ENCODE peak calls at places on chromosome 4, in eight cellular contexts. B is lower leg skin, R is WTC11, Z is lower lobe of right lung, D is left ventricle myocardium inferior, F is GM12878, X is Caco-2, M is pancreas. A is an unnamed sample.

GRCh38 chr4:113020966-113021365 is 28.5 kb upstream of the ANK2 start:
- DNase-seq in B (no peak), R (no peak), Z (no peak), D (no peak), F (no peak), X (no peak), M (no peak), A (no peak)

GRCh38 chr4:7717161-7717560 is 222.5 kb downstream of the AFAP1 start:
- DNase-seq in B (no peak), R (no peak), Z (no peak), D (no peak), F (no peak), X (no peak), M (no peak), A (no peak)

GRCh38 chr4:1056671-1057402 is 45.4 kb downstream of the FGFRL1 start:
- DNase-seq in B (peak), R (no peak), Z (no peak), D (no peak), F (no peak), X (no peak), M (no peak), A (no peak)

GRCh38 chr4:141711211-141711610 is 74.8 kb downstream of the IL15 start:
- DNase-seq in B (no peak), R (no peak), Z (no peak), D (no peak), F (no peak), X (no peak), M (no peak), A (peak)

GRCh38 chr4:112109455-112110425 is 35.5 kb upstream of the FAM241A start:
- DNase-seq in B (no peak), R (no peak), Z (no peak), D (no peak), F (peak), X (no peak), M (no peak), A (no peak)

GRCh38 chr4:52588771-52589591 is 70.1 kb downstream of the USP46 start:
- DNase-seq in B (no peak), R (no peak), Z (no peak), D (no peak), F (no peak), X (no peak), M (no peak), A (no peak)

GRCh38 chr4:145176641-145177432 is 3.6 kb downstream of the OTUD4 start:
- DNase-seq in B (no peak), R (no peak), Z (no peak), D (no peak), F (no peak), X (no peak), M (no peak), A (no peak)

GRCh38 chr4:110900206-110900769 is 277.4 kb upstream of the PITX2 start:
- DNase-seq in B (no peak), R (no peak), Z (no peak), D (no peak), F (no peak), X (no peak), M (no peak), A (no peak)

GRCh38 chr4:10605746-10606482 is 78.7 kb downstream of the CLNK start:
- DNase-seq in B (no peak), R (no peak), Z (no peak), D (no peak), F (no peak), X (no peak), M (no peak), A (peak)

GRCh38 chr4:51932684-51933083 is 87.5 kb downstream of the LRRC66 start:
- DNase-seq in B (no peak), R (no peak), Z (no peak), D (no peak), F (no peak), X (no peak), M (no peak), A (no peak)

GRCh38 chr4:87219648-87220093 is 747 bp downstream of the KLHL8 start:
- DNase-seq in B (no peak), R (peak), Z (peak), D (peak), F (no peak), X (no peak), M (peak), A (no peak)

GRCh38 chr4:26682436-26682835 is 98.6 kb downstream of the TBC1D19 start:
- DNase-seq in B (no peak), R (no peak), Z (no peak), D (no peak), F (no peak), X (no peak), M (no peak), A (no peak)

GRCh38 chr4:58732973-58733372 is 1622.8 kb upstream of the IGFBP7 start:
- DNase-seq in B (no peak), R (no peak), Z (no peak), D (no peak), F (no peak), X (no peak), M (no peak), A (no peak)
- TF ChIP-seq CTCF in B (no peak), R (no peak), Z (no peak), D (no peak), F (no peak), X (no peak), M (no peak), A (no peak)

DNA sequence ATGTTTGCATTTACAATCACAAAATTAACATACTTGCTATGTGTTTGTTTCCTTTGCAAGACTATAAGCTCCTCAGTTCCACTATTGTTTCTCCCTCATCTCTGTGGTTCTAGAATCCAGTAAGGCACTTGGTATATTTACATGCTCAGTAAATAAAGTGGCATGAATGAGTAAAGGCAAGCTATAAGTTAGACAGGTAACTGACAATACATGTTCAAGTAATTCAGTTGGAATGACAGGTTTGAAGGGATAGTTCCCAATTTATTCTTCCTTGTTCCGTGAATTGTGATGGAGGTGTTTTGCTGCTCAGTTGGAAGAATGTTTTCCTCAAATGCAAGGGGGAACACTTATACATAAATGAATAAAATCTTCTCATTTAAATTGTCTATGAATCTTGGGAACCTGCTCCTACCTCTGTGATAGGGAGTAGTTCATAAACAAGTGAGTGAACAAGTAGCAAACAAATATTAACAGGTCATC is 54.1 kb upstream of the DHX15 start:
- DNase-seq in B (no peak), R (no peak), Z (no peak), D (no peak), F (no peak), X (no peak), M (no peak), A (no peak)
- TF ChIP-seq CTCF in B (no peak), R (no peak), Z (no peak), D (no peak), F (no peak), X (no peak), M (no peak), A (no peak)

DNA sequence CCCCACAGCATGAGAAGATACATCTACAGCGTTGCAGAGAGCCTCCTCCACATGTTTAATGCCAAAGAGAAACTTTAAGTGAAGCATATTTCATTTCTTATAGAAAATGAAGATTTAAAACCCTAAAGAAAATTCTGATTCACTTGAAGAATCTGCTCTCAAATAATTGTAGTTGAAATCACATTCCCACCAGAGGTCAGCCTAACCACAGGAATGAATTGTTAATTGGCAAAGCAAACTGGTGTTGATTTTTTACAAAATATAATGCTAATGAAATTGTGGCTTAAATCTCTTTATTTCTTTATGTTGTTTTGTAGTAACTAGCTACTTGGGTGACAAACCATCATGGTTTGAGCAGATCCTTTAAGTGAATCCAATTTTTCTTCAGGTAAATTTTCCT is 31.1 kb upstream of the WDR17 start:
- DNase-seq in B (no peak), R (no peak), Z (no peak), D (no peak), F (no peak), X (no peak), M (no peak), A (peak)
- TF ChIP-seq CTCF in B (no peak), R (peak), Z (peak), D (peak), F (peak), X (no peak), M (no peak), A (no peak)

GRCh38 chr4:155832664-155833063 is 33.4 kb downstream of the ASIC5 start:
- DNase-seq in B (no peak), R (no peak), Z (no peak), D (no peak), F (no peak), X (no peak), M (no peak), A (no peak)

DNA sequence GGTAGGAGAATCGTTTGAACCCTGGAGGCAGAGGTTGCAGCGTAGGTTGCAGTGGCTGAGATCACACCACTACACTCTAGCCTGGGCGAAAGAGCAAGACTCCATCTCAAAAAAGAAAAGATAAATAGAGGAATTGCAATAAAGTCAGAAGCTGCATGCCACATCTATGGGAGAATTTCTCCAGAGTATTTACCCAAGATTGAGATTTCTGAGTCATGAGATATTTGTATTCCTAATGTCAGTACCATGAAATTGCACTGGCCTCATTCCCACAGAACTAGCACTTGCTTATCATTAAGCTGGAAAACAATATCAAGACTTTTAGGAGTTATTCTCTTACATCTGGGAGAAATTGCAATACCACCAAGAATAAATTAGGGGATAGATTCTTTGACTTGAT is 37.4 kb downstream of the ASIC5 start:
- DNase-seq in B (no peak), R (no peak), Z (no peak), D (no peak), F (no peak), X (no peak), M (no peak), A (no peak)
- TF ChIP-seq CTCF in B (no peak), R (no peak), Z (no peak), D (no peak), F (no peak), X (no peak), M (no peak), A (no peak)